ENCODE peak calls at places on chromosome 9, in seven cellular contexts. One of them, this sample, is unnamed.

GRCh38 chr9:89732295-89732951 is 127.6 kb downstream of the GADD45G start:
- DNase-seq in tibial nerve: no peak
- DNase-seq in AG10803: no peak
- DNase-seq in breast epithelium: no peak
- DNase-seq in activated CD4-positive, alpha-beta T cell treated with anti-CD3 and anti-CD28 coated beads for 48 hours: no peak
- DNase-seq in iPS DF 19.7: no peak
- DNase-seq in T follicular helper cell: no peak
- DNase-seq in this sample: no peak

GRCh38 chr9:20303066-20303465 is 319.2 kb downstream of the MLLT3 start:
- DNase-seq in T follicular helper cell: no peak
- DNase-seq in activated CD4-positive, alpha-beta T cell treated with anti-CD3 and anti-CD28 coated beads for 48 hours: no peak
- DNase-seq in iPS DF 19.7: no peak
- DNase-seq in tibial nerve: no peak
- DNase-seq in AG10803: no peak
- DNase-seq in breast epithelium: no peak
- DNase-seq in this sample: no peak

GRCh38 chr9:37033753-37034319 is at the start of gene PAX5:
- DNase-seq in AG10803: no peak
- DNase-seq in breast epithelium: no peak
- DNase-seq in T follicular helper cell: no peak
- DNase-seq in tibial nerve: no peak
- DNase-seq in activated CD4-positive, alpha-beta T cell treated with anti-CD3 and anti-CD28 coated beads for 48 hours: no peak
- DNase-seq in iPS DF 19.7: no peak
- DNase-seq in this sample: no peak

GRCh38 chr9:121560921-121561320 is 61.3 kb upstream of the GGTA1 start:
- DNase-seq in T follicular helper cell: no peak
- DNase-seq in iPS DF 19.7: no peak
- DNase-seq in activated CD4-positive, alpha-beta T cell treated with anti-CD3 and anti-CD28 coated beads for 48 hours: no peak
- DNase-seq in breast epithelium: no peak
- DNase-seq in AG10803: no peak
- DNase-seq in tibial nerve: no peak
- DNase-seq in this sample: no peak

GRCh38 chr9:20621553-20622329 is 558 bp downstream of the MLLT3 start:
- DNase-seq in iPS DF 19.7: no peak
- DNase-seq in T follicular helper cell: peak
- DNase-seq in activated CD4-positive, alpha-beta T cell treated with anti-CD3 and anti-CD28 coated beads for 48 hours: peak
- DNase-seq in tibial nerve: peak
- DNase-seq in breast epithelium: peak
- DNase-seq in AG10803: peak
- DNase-seq in this sample: peak

GRCh38 chr9:131382850-131383729 is 10.8 kb upstream of the PRRC2B start:
- DNase-seq in breast epithelium: no peak
- DNase-seq in AG10803: peak
- DNase-seq in tibial nerve: no peak
- DNase-seq in activated CD4-positive, alpha-beta T cell treated with anti-CD3 and anti-CD28 coated beads for 48 hours: no peak
- DNase-seq in iPS DF 19.7: peak
- DNase-seq in T follicular helper cell: no peak
- DNase-seq in this sample: no peak

GRCh38 chr9:36603006-36603405 is 30.3 kb downstream of the MELK start:
- DNase-seq in breast epithelium: no peak
- DNase-seq in T follicular helper cell: no peak
- DNase-seq in activated CD4-positive, alpha-beta T cell treated with anti-CD3 and anti-CD28 coated beads for 48 hours: no peak
- DNase-seq in tibial nerve: no peak
- DNase-seq in iPS DF 19.7: no peak
- DNase-seq in AG10803: peak
- DNase-seq in this sample: no peak

GRCh38 chr9:129197978-129198736 is 20.1 kb upstream of the IER5L start:
- DNase-seq in iPS DF 19.7: no peak
- DNase-seq in AG10803: peak
- DNase-seq in T follicular helper cell: no peak
- DNase-seq in tibial nerve: peak
- DNase-seq in breast epithelium: no peak
- DNase-seq in activated CD4-positive, alpha-beta T cell treated with anti-CD3 and anti-CD28 coated beads for 48 hours: no peak
- DNase-seq in this sample: no peak

GRCh38 chr9:117355542-117355941 is 59.3 kb downstream of the ASTN2 start:
- DNase-seq in AG10803: no peak
- DNase-seq in T follicular helper cell: no peak
- DNase-seq in breast epithelium: no peak
- DNase-seq in activated CD4-positive, alpha-beta T cell treated with anti-CD3 and anti-CD28 coated beads for 48 hours: no peak
- DNase-seq in iPS DF 19.7: no peak
- DNase-seq in tibial nerve: no peak
- DNase-seq in this sample: no peak

GRCh38 chr9:124818431-124819281 is 34.6 kb upstream of the WDR38 start:
- DNase-seq in iPS DF 19.7: no peak
- DNase-seq in activated CD4-positive, alpha-beta T cell treated with anti-CD3 and anti-CD28 coated beads for 48 hours: peak
- DNase-seq in AG10803: no peak
- DNase-seq in tibial nerve: no peak
- DNase-seq in breast epithelium: no peak
- DNase-seq in T follicular helper cell: no peak
- DNase-seq in this sample: no peak

GRCh38 chr9:120928720-120929389 is 2.3 kb upstream of the TRAF1 start:
- DNase-seq in T follicular helper cell: peak
- DNase-seq in breast epithelium: peak
- DNase-seq in iPS DF 19.7: no peak
- DNase-seq in AG10803: peak
- DNase-seq in activated CD4-positive, alpha-beta T cell treated with anti-CD3 and anti-CD28 coated beads for 48 hours: peak
- DNase-seq in tibial nerve: peak
- DNase-seq in this sample: peak

GRCh38 chr9:110911659-110912473 is 126.4 kb downstream of the LPAR1 start:
- DNase-seq in T follicular helper cell: no peak
- DNase-seq in breast epithelium: no peak
- DNase-seq in activated CD4-positive, alpha-beta T cell treated with anti-CD3 and anti-CD28 coated beads for 48 hours: no peak
- DNase-seq in AG10803: peak
- DNase-seq in iPS DF 19.7: no peak
- DNase-seq in tibial nerve: no peak
- DNase-seq in this sample: no peak

GRCh38 chr9:131706608-131706970 is 33.3 kb downstream of the RAPGEF1 start:
- DNase-seq in T follicular helper cell: no peak
- DNase-seq in iPS DF 19.7: no peak
- DNase-seq in activated CD4-positive, alpha-beta T cell treated with anti-CD3 and anti-CD28 coated beads for 48 hours: no peak
- DNase-seq in breast epithelium: no peak
- DNase-seq in tibial nerve: no peak
- DNase-seq in AG10803: no peak
- DNase-seq in this sample: no peak

GRCh38 chr9:110752766-110753165 is 84.2 kb downstream of the MUSK start:
- DNase-seq in activated CD4-positive, alpha-beta T cell treated with anti-CD3 and anti-CD28 coated beads for 48 hours: no peak
- DNase-seq in AG10803: peak
- DNase-seq in tibial nerve: no peak
- DNase-seq in breast epithelium: no peak
- DNase-seq in iPS DF 19.7: no peak
- DNase-seq in T follicular helper cell: no peak
- DNase-seq in this sample: no peak

GRCh38 chr9:112170235-112170634 is 4.9 kb downstream of the SUSD1 start:
- DNase-seq in tibial nerve: no peak
- DNase-seq in iPS DF 19.7: no peak
- DNase-seq in activated CD4-positive, alpha-beta T cell treated with anti-CD3 and anti-CD28 coated beads for 48 hours: no peak
- DNase-seq in AG10803: no peak
- DNase-seq in breast epithelium: no peak
- DNase-seq in T follicular helper cell: no peak
- DNase-seq in this sample: no peak

GRCh38 chr9:112086627-112087026 is 88.5 kb downstream of the SUSD1 start:
- DNase-seq in AG10803: peak
- DNase-seq in tibial nerve: no peak
- DNase-seq in breast epithelium: no peak
- DNase-seq in T follicular helper cell: no peak
- DNase-seq in iPS DF 19.7: no peak
- DNase-seq in activated CD4-positive, alpha-beta T cell treated with anti-CD3 and anti-CD28 coated beads for 48 hours: no peak
- DNase-seq in this sample: no peak

GRCh38 chr9:122095010-122095767 is 2.1 kb upstream of the TTLL11 start:
- DNase-seq in breast epithelium: no peak
- DNase-seq in T follicular helper cell: peak
- DNase-seq in iPS DF 19.7: no peak
- DNase-seq in activated CD4-positive, alpha-beta T cell treated with anti-CD3 and anti-CD28 coated beads for 48 hours: peak
- DNase-seq in AG10803: peak
- DNase-seq in tibial nerve: no peak
- DNase-seq in this sample: peak

GRCh38 chr9:110058304-110058953 is 149.5 kb downstream of the C9orf152 start:
- DNase-seq in breast epithelium: no peak
- DNase-seq in tibial nerve: no peak
- DNase-seq in AG10803: peak
- DNase-seq in activated CD4-positive, alpha-beta T cell treated with anti-CD3 and anti-CD28 coated beads for 48 hours: peak
- DNase-seq in T follicular helper cell: peak
- DNase-seq in iPS DF 19.7: peak
- DNase-seq in this sample: no peak

GRCh38 chr9:89007041-89007440 is 15.8 kb downstream of the S1PR3 start:
- DNase-seq in tibial nerve: no peak
- DNase-seq in T follicular helper cell: no peak
- DNase-seq in breast epithelium: no peak
- DNase-seq in AG10803: no peak
- DNase-seq in iPS DF 19.7: no peak
- DNase-seq in activated CD4-positive, alpha-beta T cell treated with anti-CD3 and anti-CD28 coated beads for 48 hours: no peak
- DNase-seq in this sample: no peak

GRCh38 chr9:86763795-86764194 is 183.5 kb downstream of the GAS1 start:
- DNase-seq in breast epithelium: no peak
- DNase-seq in AG10803: no peak
- DNase-seq in tibial nerve: no peak
- DNase-seq in iPS DF 19.7: no peak
- DNase-seq in activated CD4-positive, alpha-beta T cell treated with anti-CD3 and anti-CD28 coated beads for 48 hours: no peak
- DNase-seq in T follicular helper cell: no peak
- DNase-seq in this sample: no peak

GRCh38 chr9:126498331-126498730 is 115.4 kb upstream of the LMX1B start:
- DNase-seq in activated CD4-positive, alpha-beta T cell treated with anti-CD3 and anti-CD28 coated beads for 48 hours: no peak
- DNase-seq in AG10803: no peak
- DNase-seq in tibial nerve: no peak
- DNase-seq in T follicular helper cell: no peak
- DNase-seq in iPS DF 19.7: no peak
- DNase-seq in breast epithelium: no peak
- DNase-seq in this sample: no peak

GRCh38 chr9:116491219-116491618 is 195.9 kb upstream of the TRIM32 start:
- DNase-seq in AG10803: no peak
- DNase-seq in activated CD4-positive, alpha-beta T cell treated with anti-CD3 and anti-CD28 coated beads for 48 hours: no peak
- DNase-seq in tibial nerve: no peak
- DNase-seq in iPS DF 19.7: no peak
- DNase-seq in T follicular helper cell: no peak
- DNase-seq in breast epithelium: no peak
- DNase-seq in this sample: no peak

GRCh38 chr9:129630967-129631672 is 5.2 kb downstream of the NTMT1 start:
- DNase-seq in iPS DF 19.7: no peak
- DNase-seq in AG10803: no peak
- DNase-seq in T follicular helper cell: no peak
- DNase-seq in tibial nerve: no peak
- DNase-seq in activated CD4-positive, alpha-beta T cell treated with anti-CD3 and anti-CD28 coated beads for 48 hours: peak
- DNase-seq in breast epithelium: no peak
- DNase-seq in this sample: no peak

GRCh38 chr9:92719028-92719647 is 45.5 kb downstream of the BICD2 start:
- DNase-seq in tibial nerve: no peak
- DNase-seq in T follicular helper cell: no peak
- DNase-seq in breast epithelium: no peak
- DNase-seq in iPS DF 19.7: no peak
- DNase-seq in activated CD4-positive, alpha-beta T cell treated with anti-CD3 and anti-CD28 coated beads for 48 hours: no peak
- DNase-seq in AG10803: no peak
- DNase-seq in this sample: no peak

GRCh38 chr9:125878241-125878640 is 131.1 kb downstream of the PBX3 start:
- DNase-seq in tibial nerve: no peak
- DNase-seq in activated CD4-positive, alpha-beta T cell treated with anti-CD3 and anti-CD28 coated beads for 48 hours: no peak
- DNase-seq in breast epithelium: no peak
- DNase-seq in T follicular helper cell: no peak
- DNase-seq in AG10803: peak
- DNase-seq in iPS DF 19.7: no peak
- DNase-seq in this sample: no peak

GRCh38 chr9:113617550-113617949 is 154.0 kb downstream of the RGS3 start:
- DNase-seq in tibial nerve: no peak
- DNase-seq in iPS DF 19.7: no peak
- DNase-seq in T follicular helper cell: no peak
- DNase-seq in activated CD4-positive, alpha-beta T cell treated with anti-CD3 and anti-CD28 coated beads for 48 hours: no peak
- DNase-seq in AG10803: no peak
- DNase-seq in breast epithelium: no peak
- DNase-seq in this sample: no peak

GRCh38 chr9:126722922-126723806 is 81.7 kb upstream of the ZBTB43 start:
- DNase-seq in tibial nerve: no peak
- DNase-seq in activated CD4-positive, alpha-beta T cell treated with anti-CD3 and anti-CD28 coated beads for 48 hours: peak
- DNase-seq in iPS DF 19.7: no peak
- DNase-seq in T follicular helper cell: peak
- DNase-seq in AG10803: no peak
- DNase-seq in breast epithelium: no peak
- DNase-seq in this sample: peak

GRCh38 chr9:130034570-130034969 is 8.4 kb downstream of the FNBP1 start:
- DNase-seq in breast epithelium: no peak
- DNase-seq in AG10803: peak
- DNase-seq in T follicular helper cell: no peak
- DNase-seq in iPS DF 19.7: no peak
- DNase-seq in tibial nerve: no peak
- DNase-seq in activated CD4-positive, alpha-beta T cell treated with anti-CD3 and anti-CD28 coated beads for 48 hours: no peak
- DNase-seq in this sample: no peak

GRCh38 chr9:31669311-31669710 is 715.1 kb upstream of the ACO1 start:
- DNase-seq in T follicular helper cell: no peak
- DNase-seq in AG10803: no peak
- DNase-seq in tibial nerve: no peak
- DNase-seq in breast epithelium: no peak
- DNase-seq in iPS DF 19.7: no peak
- DNase-seq in activated CD4-positive, alpha-beta T cell treated with anti-CD3 and anti-CD28 coated beads for 48 hours: no peak
- DNase-seq in this sample: no peak

GRCh38 chr9:85524531-85524930 is 217.2 kb downstream of the AGTPBP1 start:
- DNase-seq in tibial nerve: no peak
- DNase-seq in T follicular helper cell: no peak
- DNase-seq in breast epithelium: no peak
- DNase-seq in AG10803: no peak
- DNase-seq in activated CD4-positive, alpha-beta T cell treated with anti-CD3 and anti-CD28 coated beads for 48 hours: no peak
- DNase-seq in iPS DF 19.7: no peak
- DNase-seq in this sample: no peak

GRCh38 chr9:93674580-93675335 is 98.4 kb downstream of the PHF2 start:
- DNase-seq in T follicular helper cell: no peak
- DNase-seq in AG10803: no peak
- DNase-seq in activated CD4-positive, alpha-beta T cell treated with anti-CD3 and anti-CD28 coated beads for 48 hours: peak
- DNase-seq in breast epithelium: peak
- DNase-seq in tibial nerve: peak
- DNase-seq in iPS DF 19.7: no peak
- DNase-seq in this sample: no peak

GRCh38 chr9:135150981-135151380 is 63.5 kb downstream of the OLFM1 start:
- DNase-seq in AG10803: no peak
- DNase-seq in breast epithelium: no peak
- DNase-seq in iPS DF 19.7: no peak
- DNase-seq in tibial nerve: no peak
- DNase-seq in activated CD4-positive, alpha-beta T cell treated with anti-CD3 and anti-CD28 coated beads for 48 hours: no peak
- DNase-seq in T follicular helper cell: no peak
- DNase-seq in this sample: no peak

GRCh38 chr9:36988848-36989247 is 45.2 kb downstream of the PAX5 start:
- DNase-seq in iPS DF 19.7: no peak
- DNase-seq in breast epithelium: no peak
- DNase-seq in tibial nerve: no peak
- DNase-seq in AG10803: no peak
- DNase-seq in activated CD4-positive, alpha-beta T cell treated with anti-CD3 and anti-CD28 coated beads for 48 hours: no peak
- DNase-seq in T follicular helper cell: no peak
- DNase-seq in this sample: no peak

GRCh38 chr9:92723299-92723625 is 41.4 kb downstream of the BICD2 start:
- DNase-seq in T follicular helper cell: no peak
- DNase-seq in activated CD4-positive, alpha-beta T cell treated with anti-CD3 and anti-CD28 coated beads for 48 hours: no peak
- DNase-seq in tibial nerve: no peak
- DNase-seq in iPS DF 19.7: no peak
- DNase-seq in breast epithelium: no peak
- DNase-seq in AG10803: peak
- DNase-seq in this sample: no peak

GRCh38 chr9:37953775-37954437 is 50.0 kb upstream of the SLC25A51 start:
- DNase-seq in tibial nerve: no peak
- DNase-seq in activated CD4-positive, alpha-beta T cell treated with anti-CD3 and anti-CD28 coated beads for 48 hours: peak
- DNase-seq in T follicular helper cell: no peak
- DNase-seq in breast epithelium: no peak
- DNase-seq in AG10803: peak
- DNase-seq in iPS DF 19.7: no peak
- DNase-seq in this sample: no peak

GRCh38 chr9:27108981-27109541 is at the start of gene TEK:
- DNase-seq in activated CD4-positive, alpha-beta T cell treated with anti-CD3 and anti-CD28 coated beads for 48 hours: no peak
- DNase-seq in breast epithelium: no peak
- DNase-seq in tibial nerve: no peak
- DNase-seq in iPS DF 19.7: peak
- DNase-seq in AG10803: peak
- DNase-seq in T follicular helper cell: no peak
- DNase-seq in this sample: no peak

GRCh38 chr9:113622600-113623400 is 159.3 kb downstream of the RGS3 start:
- DNase-seq in tibial nerve: no peak
- DNase-seq in iPS DF 19.7: peak
- DNase-seq in breast epithelium: no peak
- DNase-seq in AG10803: peak
- DNase-seq in activated CD4-positive, alpha-beta T cell treated with anti-CD3 and anti-CD28 coated beads for 48 hours: peak
- DNase-seq in T follicular helper cell: no peak
- DNase-seq in this sample: no peak

GRCh38 chr9:34577635-34578240 is 11.8 kb downstream of the CNTFR start:
- DNase-seq in activated CD4-positive, alpha-beta T cell treated with anti-CD3 and anti-CD28 coated beads for 48 hours: no peak
- DNase-seq in breast epithelium: no peak
- DNase-seq in tibial nerve: no peak
- DNase-seq in T follicular helper cell: no peak
- DNase-seq in iPS DF 19.7: no peak
- DNase-seq in AG10803: no peak
- DNase-seq in this sample: no peak

This sample was measured in T-helper 22 cell.